ENCODE peak calls at places on chromosomes 4 and X, in eight cellular contexts. I, W, L, H, Y, E, R and T are unnamed samples.

GRCh38 chr4:139552506-139552905 is 3.5 kb downstream of the SETD7 start:
- DNase-seq in I (no peak), W (no peak), L (no peak), H (no peak), Y (no peak), E (no peak), R (peak; percentile 69), T (peak; percentile 60)

GRCh38 chr4:41550308-41550707 is 12.4 kb downstream of the LIMCH1 start:
- DNase-seq in I (no peak), W (no peak), L (no peak), H (no peak), Y (peak; percentile 62), E (no peak), R (no peak), T (no peak)

GRCh38 chr4:164345756-164346155 is 408.2 kb upstream of the SMIM31 start:
- DNase-seq in I (no peak), W (no peak), L (no peak), H (no peak), Y (no peak), E (no peak), R (peak; percentile 33), T (no peak)

GRCh38 chr4:54184581-54184980 is 44.5 kb upstream of the PDGFRA start:
- DNase-seq in I (no peak), W (no peak), L (no peak), H (no peak), Y (no peak), E (no peak), R (no peak), T (no peak)

GRCh38 chr4:174531486-174531885 is 9.2 kb upstream of the HPGD start:
- DNase-seq in I (no peak), W (no peak), L (no peak), H (no peak), Y (no peak), E (no peak), R (no peak), T (no peak)

GRCh38 chr4:42018451-42018850 is 28.1 kb downstream of the SLC30A9 start:
- DNase-seq in I (no peak), W (no peak), L (no peak), H (no peak), Y (no peak), E (no peak), R (peak; percentile 10), T (no peak)

GRCh38 chr4:78222575-78223186 is 165.6 kb downstream of the FRAS1 start:
- DNase-seq in I (no peak), W (no peak), L (no peak), H (no peak), Y (no peak), E (no peak), R (no peak), T (no peak)

GRCh38 chrX:134868766-134869495 is 121.9 kb upstream of the SMIM10 start:
- DNase-seq in I (no peak), W (no peak), L (peak; percentile 48), H (no peak), Y (peak; percentile 51), E (no peak), R (peak; percentile 97), T (peak; percentile 55)

GRCh38 chr4:142567199-142567598 is 278.9 kb downstream of the INPP4B start:
- DNase-seq in I (no peak), W (no peak), L (no peak), H (no peak), Y (no peak), E (no peak), R (no peak), T (no peak)

GRCh38 chr4:189792819-189793618 is 147.7 kb upstream of the FRG1 start:
- DNase-seq in I (peak; percentile 84), W (peak; percentile 64), L (no peak), H (peak; percentile 49), Y (peak; percentile 1), E (no peak), R (peak; percentile 68), T (peak; percentile 44)

GRCh38 chr4:175961604-175962003 is 104.0 kb upstream of the WDR17 start:
- DNase-seq in I (no peak), W (no peak), L (no peak), H (no peak), Y (no peak), E (no peak), R (no peak), T (no peak)

GRCh38 chr4:141573678-141574077 is 62.7 kb upstream of the IL15 start:
- DNase-seq in I (no peak), W (no peak), L (no peak), H (no peak), Y (no peak), E (no peak), R (no peak), T (no peak)

GRCh38 chrX:152907084-152907651 is 9.3 kb downstream of the ZNF185 start:
- DNase-seq in I (no peak), W (no peak), L (no peak), H (no peak), Y (no peak), E (no peak), R (peak; percentile 80), T (peak; percentile 72)

GRCh38 chr4:112410364-112410763 is 105.6 kb downstream of the NEUROG2 start:
- DNase-seq in I (no peak), W (no peak), L (no peak), H (no peak), Y (no peak), E (no peak), R (no peak), T (no peak)

GRCh38 chr4:89142691-89143669 is 31.6 kb downstream of the TIGD2 start:
- DNase-seq in I (no peak), W (no peak), L (no peak), H (no peak), Y (no peak), E (no peak), R (no peak), T (no peak)

GRCh38 chrX:54288277-54288676 is 69.6 kb downstream of the WNK3 start:
- DNase-seq in I (no peak), W (no peak), L (no peak), H (no peak), Y (peak; percentile 1), E (no peak), R (peak; percentile 7), T (peak; percentile 3)

GRCh38 chrX:48569958-48570357 is 4.3 kb upstream of the RBM3 start:
- DNase-seq in I (no peak), W (no peak), L (no peak), H (no peak), Y (peak; percentile 64), E (no peak), R (peak; percentile 65), T (peak; percentile 60)

GRCh38 chr4:20194079-20195013 is 57.4 kb upstream of the SLIT2 start:
- DNase-seq in I (no peak), W (no peak), L (peak; percentile 78), H (no peak), Y (peak; percentile 78), E (no peak), R (peak; percentile 92), T (peak; percentile 77)

GRCh38 chr4:25792200-25792791 is 70.5 kb downstream of the SEL1L3 start:
- DNase-seq in I (no peak), W (peak; percentile 65), L (no peak), H (no peak), Y (peak; percentile 21), E (no peak), R (no peak), T (peak; percentile 11)

GRCh38 chrX:71181558-71181909 is 36.9 kb downstream of the NLGN3 start:
- DNase-seq in I (peak; percentile 28), W (no peak), L (no peak), H (no peak), Y (no peak), E (no peak), R (no peak), T (no peak)

GRCh38 chrX:123685273-123685672 is 47.6 kb downstream of the THOC2 start:
- DNase-seq in I (no peak), W (no peak), L (no peak), H (no peak), Y (no peak), E (no peak), R (no peak), T (no peak)

GRCh38 chr4:128757712-128758111 is 51.8 kb upstream of the JADE1 start:
- DNase-seq in I (no peak), W (no peak), L (no peak), H (peak; percentile 58), Y (no peak), E (no peak), R (no peak), T (peak; percentile 40)
- TF ChIP-seq CTCF in I (no peak), W (no peak), L (no peak), H (peak; percentile 28), Y (no peak), E (no peak), R (no peak), T (no peak)

GRCh38 chrX:47380268-47380667 is 9.9 kb downstream of the ZNF157 start:
- DNase-seq in I (no peak), W (no peak), L (no peak), H (peak; percentile 16), Y (no peak), E (no peak), R (peak; percentile 15), T (peak; percentile 10)
- H3K4me3 ChIP-seq in I (peak overlapping the region; percentile 7), W (no peak overlapping the region), L (no peak overlapping the region), H (no peak overlapping the region), Y (no peak overlapping the region), E (no peak overlapping the region), R (no peak overlapping the region), T (no peak overlapping the region)

GRCh38 chrX:140661657-140662056 is 47.9 kb upstream of the LINC00632 start:
- DNase-seq in I (no peak), W (no peak), L (no peak), H (no peak), Y (no peak), E (no peak), R (no peak), T (no peak)
- TF ChIP-seq CTCF in I (no peak), W (peak; percentile 4), L (no peak), H (no peak), Y (no peak), E (no peak), R (no peak), T (no peak)

GRCh38 chr4:1115528-1116293 is 2.3 kb upstream of the RNF212 start:
- DNase-seq in I (no peak), W (no peak), L (no peak), H (no peak), Y (no peak), E (no peak), R (peak; percentile 13), T (peak; percentile 31)

GRCh38 chr4:1111259-1111809 is 2.0 kb downstream of the RNF212 start:
- DNase-seq in I (no peak), W (no peak), L (no peak), H (no peak), Y (no peak), E (no peak), R (no peak), T (no peak)

GRCh38 chr4:1112174-1112820 is 1.1 kb downstream of the RNF212 start:
- DNase-seq in I (no peak), W (no peak), L (no peak), H (no peak), Y (no peak), E (no peak), R (no peak), T (no peak)

GRCh38 chr4:1112821-1113182 is 562 bp downstream of the RNF212 start:
- DNase-seq in I (no peak), W (no peak), L (no peak), H (no peak), Y (no peak), E (no peak), R (no peak), T (no peak)

GRCh38 chr4:1113311-1114009 is at the start of gene RNF212:
- DNase-seq in I (peak; percentile 61), W (no peak), L (no peak), H (no peak), Y (peak; percentile 23), E (no peak), R (peak; percentile 9), T (peak; percentile 39)
- H3K4me3 ChIP-seq in I (peak within 1 kb of the TSS; percentile 42), W (no peak within 1 kb of the TSS), L (peak within 1 kb of the TSS; percentile 42), H (peak within 1 kb of the TSS; percentile 58), Y (no peak within 1 kb of the TSS), E (peak within 1 kb of the TSS; percentile 60), R (peak within 1 kb of the TSS; percentile 44), T (peak within 1 kb of the TSS; percentile 42)

GRCh38 chrX:94524867-94525266 is 850.9 kb downstream of the FAM133A start:
- DNase-seq in I (no peak), W (no peak), L (no peak), H (no peak), Y (no peak), E (no peak), R (no peak), T (no peak)
- TF ChIP-seq CTCF in I (no peak), W (no peak), L (no peak), H (no peak), Y (no peak), E (no peak), R (peak; percentile 15), T (no peak)